ENCODE peak calls at places on chromosomes 16 and 17, in four cellular contexts. H is HepG2, M is H1, Y is K562. K is an unnamed sample.

GRCh38 chr17:36861531-36861930 is 75.7 kb upstream of the LHX1 start:
- DNase-seq in Y (no peak), H (no peak), M (no peak), K (no peak)

GRCh38 chr17:50950002-50950877 is 84.1 kb upstream of the TOB1 start:
- DNase-seq in H (peak), Y (peak), M (no peak), K (peak)

GRCh38 chr16:12658506-12658905 is 145.2 kb downstream of the CPPED1 start:
- DNase-seq in M (no peak), H (no peak), Y (no peak), K (no peak)

GRCh38 chr16:6483634-6484033 is 849.0 kb upstream of the RBFOX1 start:
- DNase-seq in H (no peak), Y (no peak), M (no peak), K (no peak)

GRCh38 chr17:1512351-1512750 is 4.1 kb downstream of the INPP5K start:
- DNase-seq in M (no peak), H (no peak), Y (no peak), K (no peak)

GRCh38 chr16:77579283-77579985 is 142.9 kb upstream of the NUDT7 start:
- DNase-seq in Y (no peak), H (no peak), M (no peak), K (no peak)

GRCh38 chr17:78925234-78925633 is at the start of gene TIMP2:
- DNase-seq in H (peak), Y (peak), M (peak), K (peak)

GRCh38 chr17:21417921-21418320 is 41.8 kb downstream of the KCNJ12 start:
- DNase-seq in Y (no peak), H (no peak), M (no peak), K (no peak)

GRCh38 chr17:39173539-39174274 is 7.7 kb upstream of the ARL5C start:
- DNase-seq in Y (no peak), H (no peak), M (no peak), K (no peak)

GRCh38 chr16:27389272-27389961 is 12.6 kb upstream of the IL21R start:
- DNase-seq in M (no peak), Y (no peak), H (no peak), K (no peak)

GRCh38 chr16:64094170-64094960 is 1027.5 kb downstream of the CDH11 start:
- DNase-seq in H (no peak), M (no peak), Y (no peak), K (no peak)

GRCh38 chr16:66539628-66540469 is 10.1 kb downstream of the TK2 start:
- DNase-seq in M (no peak), H (no peak), Y (no peak), K (no peak)

GRCh38 chr17:44082206-44082605 is 11.7 kb downstream of the G6PC3 start:
- DNase-seq in M (no peak), H (no peak), Y (no peak), K (no peak)

GRCh38 chr16:46789499-46790414 is 41.2 kb downstream of the C16orf87 start:
- DNase-seq in Y (peak), M (peak), H (peak), K (peak)

GRCh38 chr16:24771779-24772157 is 42.3 kb downstream of the TNRC6A start:
- DNase-seq in M (no peak), H (peak), Y (no peak), K (no peak)
- H3K27ac ChIP-seq in M (no peak), H (no peak), Y (no peak), K (no peak)

GRCh38 chr17:46173153-46173552 is 20.1 kb downstream of the KANSL1 start:
- DNase-seq in Y (no peak), M (no peak), H (no peak), K (no peak)
- TF ChIP-seq POLR2AphosphoS5 in Y (no peak), M (peak), H (no peak), K (no peak)

DNA sequence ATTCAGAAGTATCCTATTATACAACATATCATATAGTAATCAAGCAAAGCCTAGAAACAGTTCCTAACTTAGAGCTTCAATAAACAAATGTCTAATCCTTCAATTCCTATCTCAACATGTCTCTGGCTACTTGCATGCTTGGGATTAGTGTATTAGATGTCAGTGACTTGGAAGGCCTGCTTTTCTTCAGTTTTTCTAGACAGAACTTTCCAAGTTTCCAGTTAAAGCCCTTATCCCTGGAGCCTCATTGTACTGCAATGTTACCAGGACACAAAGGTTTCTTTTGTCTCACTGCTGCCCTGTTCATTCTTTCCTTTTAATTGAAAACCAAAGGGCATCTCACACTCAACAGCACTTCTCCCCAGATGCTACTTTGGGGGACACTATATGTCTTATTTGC is 16.5 kb downstream of the PSME3IP1 start:
- DNase-seq in Y (no peak), H (no peak), M (no peak), K (no peak)
- H3K27ac ChIP-seq in Y (no peak), H (no peak), M (no peak), K (no peak)

DNA sequence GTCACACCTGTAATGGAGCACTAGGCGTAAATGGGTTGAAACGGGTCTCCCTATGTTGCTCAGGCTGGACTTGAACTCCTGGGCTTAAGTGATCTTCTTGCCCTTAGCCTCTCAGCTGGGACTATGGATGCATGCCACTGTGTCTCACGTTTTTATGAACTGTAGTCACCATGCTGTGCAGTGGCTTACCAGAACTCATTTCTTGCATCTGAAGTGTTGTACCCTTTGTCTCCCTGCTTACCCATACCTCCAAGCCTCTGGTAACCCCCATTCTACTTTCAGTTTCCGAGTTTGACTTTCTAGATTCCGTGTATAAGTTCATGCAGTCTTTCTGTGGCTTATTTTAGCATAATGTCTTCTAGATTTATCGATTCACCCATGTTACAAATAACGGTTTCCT is 7.7 kb downstream of the PYCARD start:
- DNase-seq in Y (peak), M (no peak), H (no peak), K (no peak)
- TF ChIP-seq POLR2AphosphoS5 in Y (peak), M (peak), H (peak), K (no peak)

GRCh38 chr16:11205754-11206459 is 50.1 kb downstream of the SOCS1 start:
- DNase-seq in M (no peak), Y (no peak), H (peak), K (peak)
- H3K27ac ChIP-seq in M (no peak), Y (no peak), H (no peak), K (no peak)

GRCh38 chr17:63819585-63820537 is 7.4 kb upstream of the PSMC5 start:
- DNase-seq in M (no peak), Y (peak), H (no peak), K (no peak)
- TF ChIP-seq POLR2AphosphoS5 in M (peak), Y (no peak), H (peak), K (peak)

GRCh38 chr17:42288985-42289862 is 926 bp downstream of the STAT5A start:
- DNase-seq in Y (peak), H (no peak), M (no peak), K (no peak)

GRCh38 chr17:42286411-42287295 is 1.6 kb upstream of the STAT5A start:
- DNase-seq in M (no peak), H (no peak), Y (peak), K (no peak)

GRCh38 chr17:42289863-42290165 is 1.5 kb downstream of the STAT5A start:
- DNase-seq in M (no peak), Y (peak), H (no peak), K (no peak)

GRCh38 chr17:42287305-42288077 is 807 bp upstream of the STAT5A start:
- DNase-seq in Y (peak), H (no peak), M (no peak), K (no peak)

GRCh38 chr17:42288078-42288984 is at the start of gene STAT5A:
- DNase-seq in M (no peak), H (peak), Y (peak), K (peak)
- H3K27ac ChIP-seq in M (no peak), H (no peak), Y (peak), K (peak)

GRCh38 chr16:25690563-25691143 is 1.1 kb upstream of the HS3ST4 start:
- DNase-seq in H (no peak), Y (no peak), M (no peak), K (no peak)

GRCh38 chr16:25692307-25692706 is 548 bp downstream of the HS3ST4 start:
- DNase-seq in H (no peak), M (no peak), Y (no peak), K (no peak)

GRCh38 chr16:25692734-25693508 is 1.2 kb downstream of the HS3ST4 start:
- DNase-seq in Y (no peak), H (no peak), M (no peak), K (no peak)

GRCh38 chr16:25691519-25692091 is at the start of gene HS3ST4:
- DNase-seq in Y (no peak), M (no peak), H (no peak), K (no peak)

GRCh38 chr16:25689137-25689836 is 2.5 kb upstream of the HS3ST4 start:
- DNase-seq in Y (no peak), M (no peak), H (no peak), K (no peak)
- TF ChIP-seq POLR2AphosphoS5 in Y (no peak), M (no peak), H (no peak), K (no peak)

GRCh38 chr16:57634171-57634570 is 5.7 kb downstream of the ADGRG1 start:
- DNase-seq in Y (no peak), H (no peak), M (no peak), K (no peak)
- H3K27ac ChIP-seq in Y (no peak), H (no peak), M (no peak), K (no peak)

GRCh38 chr17:72643575-72644216 is 448.8 kb downstream of the SLC39A11 start:
- DNase-seq in H (no peak), Y (no peak), M (no peak), K (no peak)
- TF ChIP-seq POLR2AphosphoS5 in H (no peak), Y (no peak), M (no peak), K (no peak)

K was measured in HL-60.